ENCODE peak calls at places on chromosomes 3 and 15, in nine cellular contexts. One of them, this sample, is unnamed.

GRCh38 chr15:70088887-70089691 is 8.6 kb downstream of the TLE3 start:
- DNase-seq in heart left ventricle: peak
- DNase-seq in right atrium auricular region: no peak
- DNase-seq in mesendoderm: peak
- DNase-seq in upper lobe of right lung: no peak
- DNase-seq in A549: no peak
- DNase-seq in H9: no peak
- DNase-seq in body of pancreas: no peak
- DNase-seq in substantia nigra: no peak
- DNase-seq in this sample: no peak

GRCh38 chr15:65192016-65192415 is 6.9 kb upstream of the CLPX start:
- DNase-seq in heart left ventricle: no peak
- DNase-seq in A549: peak
- DNase-seq in upper lobe of right lung: no peak
- DNase-seq in mesendoderm: peak
- DNase-seq in body of pancreas: no peak
- DNase-seq in substantia nigra: no peak
- DNase-seq in right atrium auricular region: no peak
- DNase-seq in H9: peak
- DNase-seq in this sample: no peak

GRCh38 chr3:96209703-96210102 is 604.7 kb upstream of the EPHA6 start:
- DNase-seq in right atrium auricular region: no peak
- DNase-seq in H9: no peak
- DNase-seq in A549: peak
- DNase-seq in substantia nigra: no peak
- DNase-seq in body of pancreas: no peak
- DNase-seq in heart left ventricle: no peak
- DNase-seq in mesendoderm: no peak
- DNase-seq in upper lobe of right lung: no peak
- DNase-seq in this sample: no peak

GRCh38 chr3:188776447-188776846 is 395.3 kb upstream of the TPRG1 start:
- DNase-seq in H9: no peak
- DNase-seq in A549: no peak
- DNase-seq in substantia nigra: no peak
- DNase-seq in right atrium auricular region: no peak
- DNase-seq in body of pancreas: no peak
- DNase-seq in mesendoderm: peak
- DNase-seq in heart left ventricle: no peak
- DNase-seq in upper lobe of right lung: no peak
- DNase-seq in this sample: no peak

GRCh38 chr3:121252676-121253075 is 293.1 kb downstream of the POLQ start:
- DNase-seq in right atrium auricular region: no peak
- DNase-seq in mesendoderm: no peak
- DNase-seq in upper lobe of right lung: no peak
- DNase-seq in heart left ventricle: no peak
- DNase-seq in A549: no peak
- DNase-seq in H9: no peak
- DNase-seq in substantia nigra: no peak
- DNase-seq in body of pancreas: no peak
- DNase-seq in this sample: no peak

GRCh38 chr3:150779402-150779858 is 16.5 kb upstream of the SIAH2 start:
- DNase-seq in right atrium auricular region: no peak
- DNase-seq in A549: peak
- DNase-seq in mesendoderm: peak
- DNase-seq in upper lobe of right lung: no peak
- DNase-seq in heart left ventricle: no peak
- DNase-seq in body of pancreas: no peak
- DNase-seq in H9: peak
- DNase-seq in substantia nigra: no peak
- DNase-seq in this sample: no peak

GRCh38 chr3:40620151-40620550 is 95.4 kb downstream of the ZNF621 start:
- DNase-seq in right atrium auricular region: no peak
- DNase-seq in mesendoderm: peak
- DNase-seq in heart left ventricle: no peak
- DNase-seq in substantia nigra: no peak
- DNase-seq in A549: no peak
- DNase-seq in H9: no peak
- DNase-seq in upper lobe of right lung: no peak
- DNase-seq in body of pancreas: no peak
- DNase-seq in this sample: no peak

GRCh38 chr15:70974004-70974832 is 81.6 kb downstream of the LRRC49 start:
- DNase-seq in heart left ventricle: no peak
- DNase-seq in right atrium auricular region: no peak
- DNase-seq in A549: peak
- DNase-seq in body of pancreas: no peak
- DNase-seq in H9: no peak
- DNase-seq in substantia nigra: no peak
- DNase-seq in upper lobe of right lung: no peak
- DNase-seq in mesendoderm: peak
- DNase-seq in this sample: no peak

GRCh38 chr3:186609247-186609868 is 3.5 kb upstream of the AHSG start:
- DNase-seq in upper lobe of right lung: no peak
- DNase-seq in A549: peak
- DNase-seq in substantia nigra: no peak
- DNase-seq in H9: no peak
- DNase-seq in body of pancreas: peak
- DNase-seq in right atrium auricular region: no peak
- DNase-seq in mesendoderm: peak
- DNase-seq in heart left ventricle: no peak
- DNase-seq in this sample: no peak

GRCh38 chr3:47089605-47090004 is 74.3 kb downstream of the SETD2 start:
- DNase-seq in substantia nigra: no peak
- DNase-seq in H9: no peak
- DNase-seq in mesendoderm: no peak
- DNase-seq in right atrium auricular region: no peak
- DNase-seq in heart left ventricle: no peak
- DNase-seq in body of pancreas: no peak
- DNase-seq in upper lobe of right lung: no peak
- DNase-seq in A549: no peak
- DNase-seq in this sample: no peak

GRCh38 chr15:67076147-67076843 is 10.9 kb downstream of the SMAD3 start:
- DNase-seq in heart left ventricle: no peak
- DNase-seq in substantia nigra: no peak
- DNase-seq in upper lobe of right lung: no peak
- DNase-seq in mesendoderm: no peak
- DNase-seq in body of pancreas: no peak
- DNase-seq in right atrium auricular region: no peak
- DNase-seq in H9: no peak
- DNase-seq in A549: peak
- DNase-seq in this sample: no peak

GRCh38 chr3:51269466-51269865 is 115.6 kb upstream of the MANF start:
- DNase-seq in A549: peak
- DNase-seq in substantia nigra: no peak
- DNase-seq in H9: no peak
- DNase-seq in right atrium auricular region: no peak
- DNase-seq in upper lobe of right lung: no peak
- DNase-seq in mesendoderm: peak
- DNase-seq in body of pancreas: no peak
- DNase-seq in heart left ventricle: no peak
- DNase-seq in this sample: no peak

GRCh38 chr3:15180042-15180611 is 25.9 kb upstream of the CAPN7 start:
- DNase-seq in A549: no peak
- DNase-seq in upper lobe of right lung: no peak
- DNase-seq in mesendoderm: no peak
- DNase-seq in heart left ventricle: no peak
- DNase-seq in substantia nigra: no peak
- DNase-seq in body of pancreas: no peak
- DNase-seq in H9: no peak
- DNase-seq in right atrium auricular region: no peak
- DNase-seq in this sample: no peak

GRCh38 chr3:179768080-179768479 is 115.2 kb downstream of the USP13 start:
- DNase-seq in A549: peak
- DNase-seq in right atrium auricular region: no peak
- DNase-seq in substantia nigra: no peak
- DNase-seq in heart left ventricle: no peak
- DNase-seq in H9: peak
- DNase-seq in upper lobe of right lung: no peak
- DNase-seq in body of pancreas: peak
- DNase-seq in mesendoderm: peak
- DNase-seq in this sample: peak

GRCh38 chr15:38740206-38740605 is 175.6 kb upstream of the RASGRP1 start:
- DNase-seq in upper lobe of right lung: no peak
- DNase-seq in H9: no peak
- DNase-seq in A549: no peak
- DNase-seq in substantia nigra: no peak
- DNase-seq in body of pancreas: no peak
- DNase-seq in mesendoderm: no peak
- DNase-seq in right atrium auricular region: no peak
- DNase-seq in heart left ventricle: no peak
- DNase-seq in this sample: no peak

GRCh38 chr3:37990527-37990926 is at the start of gene VILL:
- DNase-seq in heart left ventricle: no peak
- DNase-seq in upper lobe of right lung: peak
- DNase-seq in A549: no peak
- DNase-seq in right atrium auricular region: no peak
- DNase-seq in mesendoderm: no peak
- DNase-seq in H9: no peak
- DNase-seq in body of pancreas: no peak
- DNase-seq in substantia nigra: no peak
- DNase-seq in this sample: no peak

GRCh38 chr3:36165509-36165908 is 214.8 kb upstream of the STAC start:
- DNase-seq in H9: no peak
- DNase-seq in A549: no peak
- DNase-seq in upper lobe of right lung: no peak
- DNase-seq in body of pancreas: no peak
- DNase-seq in mesendoderm: no peak
- DNase-seq in heart left ventricle: no peak
- DNase-seq in substantia nigra: no peak
- DNase-seq in right atrium auricular region: no peak
- DNase-seq in this sample: no peak

GRCh38 chr3:190701096-190701532 is 161.4 kb downstream of the GMNC start:
- DNase-seq in mesendoderm: peak
- DNase-seq in A549: peak
- DNase-seq in heart left ventricle: no peak
- DNase-seq in H9: peak
- DNase-seq in upper lobe of right lung: no peak
- DNase-seq in body of pancreas: peak
- DNase-seq in substantia nigra: no peak
- DNase-seq in right atrium auricular region: no peak
- DNase-seq in this sample: no peak

GRCh38 chr15:89383635-89384604 is 49.3 kb upstream of the POLG start:
- DNase-seq in substantia nigra: no peak
- DNase-seq in heart left ventricle: peak
- DNase-seq in A549: peak
- DNase-seq in body of pancreas: no peak
- DNase-seq in upper lobe of right lung: no peak
- DNase-seq in right atrium auricular region: no peak
- DNase-seq in mesendoderm: no peak
- DNase-seq in H9: peak
- DNase-seq in this sample: peak

GRCh38 chr3:61807865-61808276 is 246.5 kb downstream of the PTPRG start:
- DNase-seq in H9: no peak
- DNase-seq in A549: no peak
- DNase-seq in upper lobe of right lung: no peak
- DNase-seq in heart left ventricle: no peak
- DNase-seq in right atrium auricular region: no peak
- DNase-seq in body of pancreas: no peak
- DNase-seq in mesendoderm: peak
- DNase-seq in substantia nigra: no peak
- DNase-seq in this sample: no peak

GRCh38 chr3:61805510-61806080 is 244.2 kb downstream of the PTPRG start:
- DNase-seq in heart left ventricle: no peak
- DNase-seq in body of pancreas: no peak
- DNase-seq in H9: no peak
- DNase-seq in substantia nigra: no peak
- DNase-seq in upper lobe of right lung: no peak
- DNase-seq in right atrium auricular region: no peak
- DNase-seq in A549: no peak
- DNase-seq in mesendoderm: no peak
- DNase-seq in this sample: no peak

GRCh38 chr3:61808526-61808925 is 247.2 kb downstream of the PTPRG start:
- DNase-seq in right atrium auricular region: peak
- DNase-seq in substantia nigra: no peak
- DNase-seq in A549: no peak
- DNase-seq in body of pancreas: peak
- DNase-seq in upper lobe of right lung: no peak
- DNase-seq in mesendoderm: no peak
- DNase-seq in heart left ventricle: peak
- DNase-seq in H9: no peak
- DNase-seq in this sample: no peak

GRCh38 chr3:61804782-61805181 is 243.4 kb downstream of the PTPRG start:
- DNase-seq in substantia nigra: no peak
- DNase-seq in body of pancreas: no peak
- DNase-seq in upper lobe of right lung: no peak
- DNase-seq in heart left ventricle: no peak
- DNase-seq in right atrium auricular region: no peak
- DNase-seq in mesendoderm: no peak
- DNase-seq in H9: no peak
- DNase-seq in A549: no peak
- DNase-seq in this sample: no peak

GRCh38 chr3:61806810-61807209 is 245.4 kb downstream of the PTPRG start:
- DNase-seq in right atrium auricular region: no peak
- DNase-seq in substantia nigra: no peak
- DNase-seq in A549: no peak
- DNase-seq in upper lobe of right lung: no peak
- DNase-seq in heart left ventricle: no peak
- DNase-seq in H9: no peak
- DNase-seq in body of pancreas: no peak
- DNase-seq in mesendoderm: no peak
- DNase-seq in this sample: no peak
- H3K27ac ChIP-seq in right atrium auricular region: peak
- H3K27ac ChIP-seq in substantia nigra: no peak
- H3K27ac ChIP-seq in A549: no peak
- H3K27ac ChIP-seq in upper lobe of right lung: no peak
- H3K27ac ChIP-seq in heart left ventricle: peak
- H3K27ac ChIP-seq in H9: no peak
- H3K27ac ChIP-seq in body of pancreas: no peak
- H3K27ac ChIP-seq in mesendoderm: no peak
- H3K27ac ChIP-seq in this sample: no peak

GRCh38 chr3:66971891-66972551 is 26.1 kb upstream of the KBTBD8 start:
- DNase-seq in heart left ventricle: peak
- DNase-seq in upper lobe of right lung: peak
- DNase-seq in body of pancreas: peak
- DNase-seq in H9: peak
- DNase-seq in A549: peak
- DNase-seq in right atrium auricular region: peak
- DNase-seq in mesendoderm: peak
- DNase-seq in substantia nigra: peak
- DNase-seq in this sample: peak
- H3K27ac ChIP-seq in heart left ventricle: no peak
- H3K27ac ChIP-seq in upper lobe of right lung: no peak
- H3K27ac ChIP-seq in body of pancreas: no peak
- H3K27ac ChIP-seq in H9: no peak
- H3K27ac ChIP-seq in A549: no peak
- H3K27ac ChIP-seq in right atrium auricular region: no peak
- H3K27ac ChIP-seq in mesendoderm: peak
- H3K27ac ChIP-seq in substantia nigra: no peak
- H3K27ac ChIP-seq in this sample: no peak

GRCh38 chr15:48939686-48940085 is 24.0 kb downstream of the SHC4 start:
- DNase-seq in H9: no peak
- DNase-seq in mesendoderm: no peak
- DNase-seq in right atrium auricular region: no peak
- DNase-seq in heart left ventricle: no peak
- DNase-seq in A549: peak
- DNase-seq in substantia nigra: no peak
- DNase-seq in body of pancreas: no peak
- DNase-seq in upper lobe of right lung: no peak
- DNase-seq in this sample: no peak
- H3K27ac ChIP-seq in H9: no peak
- H3K27ac ChIP-seq in mesendoderm: no peak
- H3K27ac ChIP-seq in right atrium auricular region: no peak
- H3K27ac ChIP-seq in heart left ventricle: no peak
- H3K27ac ChIP-seq in A549: peak
- H3K27ac ChIP-seq in substantia nigra: no peak
- H3K27ac ChIP-seq in body of pancreas: no peak
- H3K27ac ChIP-seq in upper lobe of right lung: no peak
- H3K27ac ChIP-seq in this sample: no peak

GRCh38 chr15:64144565-64145281 is 6.8 kb upstream of the SNX22 start:
- DNase-seq in upper lobe of right lung: peak
- DNase-seq in H9: no peak
- DNase-seq in A549: no peak
- DNase-seq in right atrium auricular region: no peak
- DNase-seq in substantia nigra: no peak
- DNase-seq in heart left ventricle: no peak
- DNase-seq in mesendoderm: no peak
- DNase-seq in body of pancreas: no peak
- DNase-seq in this sample: peak
- H3K27ac ChIP-seq in upper lobe of right lung: no peak
- H3K27ac ChIP-seq in H9: no peak
- H3K27ac ChIP-seq in A549: no peak
- H3K27ac ChIP-seq in right atrium auricular region: peak
- H3K27ac ChIP-seq in substantia nigra: peak
- H3K27ac ChIP-seq in heart left ventricle: no peak
- H3K27ac ChIP-seq in mesendoderm: no peak
- H3K27ac ChIP-seq in body of pancreas: no peak
- H3K27ac ChIP-seq in this sample: peak

This sample was measured in caudate nucleus.